ENCODE peak calls at places on chromosome 12, in eight cellular contexts. J, V, Q, D, T, H, M and S are unnamed samples. For H3K4me1, the result is how much of the 10 kb centered on the place peaks cover.

GRCh38 chr12:14238224-14238792 is 127.2 kb upstream of the ATF7IP start:
- DNase-seq in Q (no peak), D (peak), V (no peak), T (no peak), J (peak), H (no peak), M (no peak), S (no peak)

GRCh38 chr12:53208877-53209463 is 1.9 kb upstream of the ITGB7 start:
- DNase-seq in H (no peak), M (no peak), J (no peak), D (peak), T (no peak), V (no peak), Q (no peak), S (no peak)

GRCh38 chr12:122078141-122079037 is at the start of gene MLXIP:
- DNase-seq in T (peak), D (peak), Q (peak), V (peak), M (peak), H (no peak), J (peak), S (peak)

GRCh38 chr12:24483732-24484131 is 465.2 kb downstream of the BCAT1 start:
- DNase-seq in V (no peak), D (no peak), J (no peak), H (no peak), T (no peak), M (no peak), Q (no peak), S (no peak)

GRCh38 chr12:80636832-80637231 is 70.6 kb upstream of the MYF6 start:
- DNase-seq in H (no peak), V (no peak), M (no peak), Q (no peak), J (no peak), D (no peak), T (no peak), S (no peak)

GRCh38 chr12:108832730-108833354 is 24.5 kb downstream of the SSH1 start:
- DNase-seq in Q (peak), H (no peak), T (no peak), M (no peak), V (peak), D (no peak), J (peak), S (no peak)

GRCh38 chr12:31234955-31235867 is 90.7 kb downstream of the SINHCAF start:
- DNase-seq in Q (no peak), J (peak), T (peak), M (no peak), V (peak), D (peak), H (no peak), S (no peak)

GRCh38 chr12:94586589-94587259 is 63.6 kb downstream of the TMCC3 start:
- DNase-seq in H (no peak), J (peak), T (no peak), M (no peak), V (peak), D (no peak), Q (no peak), S (no peak)

GRCh38 chr12:40336573-40337199 is 111.9 kb downstream of the LRRK2 start:
- DNase-seq in Q (no peak), D (peak), J (peak), T (no peak), M (no peak), H (no peak), V (peak), S (no peak)

GRCh38 chr12:9086087-9086486 is 29.6 kb downstream of the A2M start:
- DNase-seq in H (no peak), D (no peak), M (no peak), T (no peak), J (no peak), V (no peak), Q (no peak), S (no peak)
- H3K27ac ChIP-seq in H (no peak), D (no peak), M (no peak), T (no peak), J (no peak), V (no peak), Q (no peak), S (no peak)

DNA sequence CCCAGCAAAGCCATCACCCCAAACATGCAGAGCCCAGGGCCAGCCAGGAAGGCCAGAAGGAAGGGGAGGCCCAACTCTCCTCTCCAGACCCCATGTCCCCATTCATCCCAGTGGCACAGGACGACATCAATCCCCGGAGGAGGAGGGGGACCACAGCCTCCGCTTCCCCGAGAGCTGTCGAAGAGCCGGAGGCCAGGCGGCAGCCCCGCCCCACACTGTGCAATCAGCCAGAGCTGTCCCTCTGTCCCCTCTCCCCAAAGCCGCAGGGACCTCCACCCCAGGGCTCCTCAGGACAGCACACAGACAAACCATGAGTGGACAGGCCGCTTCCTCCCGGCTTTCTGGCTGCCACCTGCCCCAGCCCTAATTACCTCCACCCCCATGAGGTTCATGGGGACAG is 16.8 kb downstream of the RAB35 start:
- DNase-seq in D (no peak), M (no peak), H (no peak), J (no peak), Q (no peak), T (no peak), V (no peak), S (no peak)
- H3K4me3 ChIP-seq in D (no peak), M (no peak), H (no peak), J (no peak), Q (no peak), T (no peak), V (no peak), S (no peak)

GRCh38 chr12:3255071-3255470 is 177.9 kb downstream of the TSPAN9 start:
- DNase-seq in T (no peak), V (no peak), D (no peak), Q (peak), H (no peak), M (no peak), J (no peak), S (no peak)
- H3K4me1 ChIP-seq in T (under half), V (under half), D (under half), Q (half or more), H (under half), M (under half), J (under half), S (half or more)

GRCh38 chr12:12403264-12404248 is 46.7 kb downstream of the BORCS5 start:
- DNase-seq in J (peak), V (no peak), M (no peak), D (no peak), Q (no peak), H (no peak), T (no peak), S (no peak)

GRCh38 chr12:12404297-12404696 is 47.4 kb downstream of the BORCS5 start:
- DNase-seq in J (no peak), V (no peak), T (no peak), M (no peak), H (no peak), Q (no peak), D (no peak), S (no peak)

GRCh38 chr12:12408265-12408690 is 51.4 kb downstream of the BORCS5 start:
- DNase-seq in J (no peak), Q (no peak), M (no peak), H (no peak), D (no peak), V (no peak), T (no peak), S (no peak)

GRCh38 chr12:12406762-12407161 is 49.9 kb downstream of the BORCS5 start:
- DNase-seq in Q (no peak), D (no peak), M (no peak), H (no peak), J (no peak), T (no peak), V (no peak), S (no peak)

GRCh38 chr12:12405882-12406281 is 49.0 kb downstream of the BORCS5 start:
- DNase-seq in Q (no peak), V (peak), J (no peak), H (no peak), D (no peak), T (no peak), M (no peak), S (no peak)
- H3K27ac ChIP-seq in Q (no peak), V (no peak), J (no peak), H (no peak), D (no peak), T (no peak), M (no peak), S (no peak)

GRCh38 chr12:54352022-54352531 is 12.2 kb downstream of the GPR84 start:
- DNase-seq in M (no peak), D (no peak), T (peak), V (peak), J (no peak), Q (peak), H (no peak), S (peak)
- H3K4me3 ChIP-seq in M (peak), D (no peak), T (peak), V (no peak), J (no peak), Q (peak), H (no peak), S (peak)

DNA sequence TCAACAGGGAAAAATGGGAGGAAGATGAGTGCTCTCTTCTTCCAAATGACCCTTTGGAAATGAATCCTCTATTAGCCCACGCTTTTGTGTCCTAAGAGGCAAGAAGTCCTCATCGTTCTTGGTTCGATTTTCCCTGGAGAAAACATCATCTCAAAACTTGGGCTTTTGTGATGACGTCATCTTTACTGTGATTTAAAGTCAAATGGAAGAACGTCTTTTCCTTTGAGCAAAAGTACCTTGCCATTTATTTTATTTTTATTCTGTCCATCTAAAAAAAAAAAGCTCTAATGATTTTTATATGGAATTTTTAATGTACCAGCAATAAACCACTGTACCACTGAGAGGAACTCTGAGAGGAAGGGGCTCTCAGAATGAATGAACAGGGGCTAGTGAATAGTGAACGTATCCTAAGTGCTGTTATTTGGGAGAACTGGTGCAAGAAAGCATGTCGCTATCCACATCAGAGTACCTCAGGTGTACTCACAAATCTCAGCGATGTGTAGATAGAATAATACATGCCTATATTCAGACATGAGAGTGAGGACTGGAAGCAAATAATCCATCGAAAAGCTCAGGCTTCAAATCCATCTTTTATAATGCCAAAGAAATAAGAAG is 124.8 kb downstream of the HMGA2 start:
- DNase-seq in M (no peak), V (no peak), D (no peak), Q (no peak), H (no peak), J (no peak), T (no peak), S (no peak)
- H3K4me1 ChIP-seq in M (under half), V (under half), D (under half), Q (under half), H (half or more), J (half or more), T (under half), S (under half)

GRCh38 chr12:27280412-27280811 is 36.3 kb downstream of the STK38L start:
- DNase-seq in J (no peak), T (no peak), D (no peak), M (no peak), Q (no peak), H (no peak), V (no peak), S (no peak)

GRCh38 chr12:27284021-27284420 is 39.9 kb downstream of the STK38L start:
- DNase-seq in T (no peak), V (no peak), Q (no peak), H (no peak), D (no peak), J (no peak), M (no peak), S (no peak)

GRCh38 chr12:27277846-27278260 is 33.8 kb downstream of the STK38L start:
- DNase-seq in T (no peak), J (peak), H (no peak), M (no peak), V (peak), D (no peak), Q (peak), S (no peak)

GRCh38 chr12:27276275-27276674 is 32.2 kb downstream of the STK38L start:
- DNase-seq in M (no peak), D (no peak), V (no peak), Q (no peak), H (no peak), T (no peak), J (no peak), S (no peak)

DNA sequence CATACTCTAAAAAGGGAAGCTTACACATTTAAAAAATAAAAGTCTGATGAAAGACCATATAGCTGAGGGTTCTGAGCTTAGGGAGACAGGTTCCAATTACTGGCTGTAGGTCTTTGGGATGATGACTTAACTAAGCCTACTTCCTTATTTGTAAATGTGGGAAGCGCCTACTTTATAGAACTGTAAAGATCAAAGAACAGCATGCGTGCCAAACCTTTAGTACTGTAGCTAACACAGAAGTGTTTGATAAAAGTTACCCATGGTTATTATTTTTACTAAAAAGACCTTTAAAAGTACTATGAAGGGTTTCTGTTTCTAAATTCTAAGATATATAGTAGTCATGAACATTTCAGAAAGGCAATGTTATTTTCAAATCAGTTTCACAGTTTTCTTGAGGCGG is 35.8 kb downstream of the STK38L start:
- DNase-seq in M (no peak), T (no peak), D (no peak), Q (no peak), J (no peak), H (no peak), V (peak), S (no peak)
- H3K27ac ChIP-seq in M (no peak), T (no peak), D (no peak), Q (peak), J (no peak), H (no peak), V (no peak), S (peak)

GRCh38 chr12:55929306-55929791 is 1.6 kb upstream of the DGKA start:
- DNase-seq in H (no peak), V (no peak), J (no peak), T (no peak), M (peak), Q (peak), D (peak), S (no peak)

GRCh38 chr12:55925371-55925770 is 2.3 kb downstream of the PYM1 start:
- DNase-seq in D (no peak), H (no peak), M (no peak), T (no peak), J (no peak), V (no peak), Q (no peak), S (no peak)

GRCh38 chr12:55926738-55927587 is 731 bp downstream of the PYM1 start:
- DNase-seq in M (peak), T (peak), D (peak), V (peak), J (peak), Q (peak), H (peak), S (peak)

GRCh38 chr12:55925870-55926737 is 1.6 kb downstream of the PYM1 start:
- DNase-seq in J (no peak), T (no peak), D (peak), M (no peak), Q (no peak), V (no peak), H (no peak), S (no peak)

GRCh38 chr12:55927588-55928502 is at the start of gene PYM1:
- DNase-seq in M (peak), H (peak), Q (peak), T (peak), J (peak), V (peak), D (peak), S (peak)
- H3K4me3 ChIP-seq in M (peak), H (peak), Q (peak), T (peak), J (peak), V (peak), D (peak), S (peak)